ENCODE peak calls at places on chromosome 16, in six cellular contexts. S is posterior cingulate gyrus; W is NCI-H1436; T is stimulated activated CD8-positive, alpha-beta memory T cell treated with anti-CD3 and anti-CD28 coated beads, Interleukin-4, amount 100 ng/mL, for 24 hours; M is NCI-H526; P is cardiac fibroblast. G is an unnamed sample.

GRCh38 chr16:5512037-5512436 is 414.4 kb upstream of the EEF2KMT start:
- DNase-seq in P (no peak), T (no peak), M (no peak), S (no peak), W (no peak), G (no peak)

GRCh38 chr16:11392041-11392581 is 46.9 kb downstream of the RMI2 start:
- DNase-seq in T (no peak), M (no peak), S (no peak), P (no peak), W (no peak), G (no peak)

GRCh38 chr16:51577621-51578303 is 426.7 kb upstream of the SALL1 start:
- DNase-seq in W (no peak), P (no peak), S (no peak), T (no peak), M (peak; percentile 81), G (no peak)

GRCh38 chr16:57257455-57258070 is 12.5 kb downstream of the ARL2BP start:
- DNase-seq in W (no peak), P (no peak), S (no peak), M (no peak), T (no peak), G (peak; percentile 45)

GRCh38 chr16:11669380-11670146 is 1.3 kb downstream of the SNN start:
- DNase-seq in W (no peak), M (no peak), P (peak; percentile 44), S (no peak), T (no peak), G (no peak)

GRCh38 chr16:10576390-10577304 is 3.8 kb downstream of the EMP2 start:
- DNase-seq in T (no peak), S (no peak), W (no peak), P (no peak), M (no peak), G (no peak)

GRCh38 chr16:72455743-72456659 is 284.0 kb upstream of the PMFBP1 start:
- DNase-seq in T (no peak), W (peak; percentile 43), M (no peak), P (no peak), S (no peak), G (no peak)

GRCh38 chr16:56107944-56108583 is 83.2 kb upstream of the GNAO1 start:
- DNase-seq in P (no peak), M (no peak), T (no peak), S (no peak), W (peak; percentile 38), G (no peak)